ENCODE peak calls at places on chromosomes 6 and 20, in five cellular contexts. J is central memory CD4-positive, alpha-beta T cell; S is WTC11; B is amniotic stem cell; H is GM23338. E is an unnamed sample.

GRCh38 chr6:33785766-33786165 is 3.2 kb downstream of the LEMD2 start:
- DNase-seq in S (no peak), J (no peak), H (no peak), B (no peak), E (no peak)

GRCh38 chr6:108737594-108738546 is 110.4 kb upstream of the ARMC2 start:
- DNase-seq in S (no peak), H (no peak), B (peak), J (no peak), E (peak)

GRCh38 chr20:17499041-17499440 is 32.1 kb downstream of the BFSP1 start:
- DNase-seq in S (no peak), H (no peak), B (no peak), J (no peak), E (no peak)

GRCh38 chr6:1387632-1388031 is 1.7 kb upstream of the FOXF2 start:
- DNase-seq in H (peak), B (no peak), S (no peak), J (no peak), E (no peak)

GRCh38 chr20:50273601-50274491 is 83.2 kb downstream of the CEBPB start:
- DNase-seq in B (no peak), J (no peak), S (peak), H (no peak), E (no peak)

GRCh38 chr6:125041740-125042459 is 79.7 kb downstream of the RNF217 start:
- DNase-seq in J (no peak), B (no peak), H (no peak), S (no peak), E (no peak)

GRCh38 chr6:144564202-144564601 is 279.1 kb downstream of the UTRN start:
- DNase-seq in S (no peak), B (no peak), J (no peak), H (no peak), E (no peak)

GRCh38 chr20:37323985-37324384 is 22.0 kb upstream of the SRC start:
- DNase-seq in H (no peak), S (no peak), J (no peak), B (peak), E (no peak)

GRCh38 chr6:158374020-158374419 is 61.8 kb downstream of the TULP4 start:
- DNase-seq in B (no peak), H (no peak), J (no peak), S (no peak), E (no peak)

GRCh38 chr20:17315491-17316231 is 88.8 kb downstream of the PCSK2 start:
- DNase-seq in S (no peak), J (no peak), B (no peak), H (peak), E (no peak)

GRCh38 chr6:10411131-10411914 is 3.6 kb downstream of the TFAP2A start:
- DNase-seq in H (peak), B (no peak), S (peak), J (no peak), E (no peak)

GRCh38 chr6:112833546-112834215 is 486.6 kb downstream of the RFPL4B start:
- DNase-seq in S (no peak), J (no peak), H (no peak), B (no peak), E (no peak)

GRCh38 chr6:170344631-170345576 is 38.3 kb downstream of the FAM120B start:
- DNase-seq in S (no peak), B (no peak), J (no peak), H (no peak), E (peak)

GRCh38 chr6:130981409-130981808 is 81.6 kb downstream of the EPB41L2 start:
- DNase-seq in J (no peak), H (no peak), B (no peak), S (no peak), E (no peak)

GRCh38 chr6:92126088-92126487 is 1293.3 kb downstream of the EPHA7 start:
- DNase-seq in B (no peak), J (no peak), S (no peak), H (no peak), E (no peak)

GRCh38 chr20:24164360-24164759 is 175.8 kb upstream of the GGTLC1 start:
- DNase-seq in J (no peak), B (no peak), H (peak), S (peak), E (no peak)

GRCh38 chr6:11315743-11316437 is 83.4 kb upstream of the NEDD9 start:
- DNase-seq in J (no peak), S (no peak), B (peak), H (no peak), E (peak)

GRCh38 chr6:32854376-32855178 is 585 bp downstream of the PSMB9 start:
- DNase-seq in J (peak), B (no peak), H (peak), S (no peak), E (no peak)

GRCh38 chr6:54897462-54898189 is 51.1 kb downstream of the FAM83B start:
- DNase-seq in B (peak), J (no peak), S (no peak), H (no peak), E (no peak)

GRCh38 chr6:161327360-161327953 is 53.6 kb upstream of the AGPAT4 start:
- DNase-seq in S (no peak), J (no peak), H (peak), B (no peak), E (no peak)

E was measured in pulmonary artery endothelial cell.